ENCODE peak calls at places on chromosomes 11 and 22, in nine cellular contexts. One of them, this sample, is unnamed.

GRCh38 chr11:134702827-134703226 is 290.8 kb upstream of the B3GAT1 start:
- DNase-seq in A673: no peak
- DNase-seq in GM12865: no peak
- DNase-seq in NCI-H2081: no peak
- DNase-seq in small intestine: no peak
- DNase-seq in psoas muscle: no peak
- DNase-seq in activated naive CD4-positive, alpha-beta T cell: no peak
- DNase-seq in lower leg skin: peak; percentile 64
- DNase-seq in sigmoid colon: no peak
- DNase-seq in this sample: no peak

GRCh38 chr11:75196426-75196825 is 44.1 kb upstream of the TPBGL start:
- DNase-seq in GM12865: no peak
- DNase-seq in small intestine: no peak
- DNase-seq in A673: no peak
- DNase-seq in sigmoid colon: peak; percentile 46
- DNase-seq in NCI-H2081: no peak
- DNase-seq in activated naive CD4-positive, alpha-beta T cell: no peak
- DNase-seq in psoas muscle: no peak
- DNase-seq in lower leg skin: peak; percentile 70
- DNase-seq in this sample: no peak

GRCh38 chr11:120326228-120326627 is 1.1 kb downstream of the TLCD5 start:
- DNase-seq in lower leg skin: no peak
- DNase-seq in NCI-H2081: no peak
- DNase-seq in GM12865: no peak
- DNase-seq in sigmoid colon: no peak
- DNase-seq in small intestine: no peak
- DNase-seq in A673: no peak
- DNase-seq in psoas muscle: no peak
- DNase-seq in activated naive CD4-positive, alpha-beta T cell: no peak
- DNase-seq in this sample: no peak

GRCh38 chr22:23055448-23056179 is 14.7 kb upstream of the GNAZ start:
- DNase-seq in A673: no peak
- DNase-seq in NCI-H2081: no peak
- DNase-seq in sigmoid colon: no peak
- DNase-seq in small intestine: no peak
- DNase-seq in psoas muscle: no peak
- DNase-seq in lower leg skin: peak; percentile 48
- DNase-seq in GM12865: no peak
- DNase-seq in activated naive CD4-positive, alpha-beta T cell: no peak
- DNase-seq in this sample: no peak

GRCh38 chr11:90288207-90288821 is 65.5 kb upstream of the CHORDC1 start:
- DNase-seq in NCI-H2081: peak; percentile 25
- DNase-seq in GM12865: peak; percentile 23
- DNase-seq in small intestine: no peak
- DNase-seq in A673: peak; percentile 59
- DNase-seq in lower leg skin: no peak
- DNase-seq in sigmoid colon: no peak
- DNase-seq in activated naive CD4-positive, alpha-beta T cell: no peak
- DNase-seq in psoas muscle: no peak
- DNase-seq in this sample: no peak

GRCh38 chr11:1455763-1456060 is 30.9 kb downstream of the MOB2 start:
- DNase-seq in activated naive CD4-positive, alpha-beta T cell: no peak
- DNase-seq in psoas muscle: no peak
- DNase-seq in small intestine: no peak
- DNase-seq in A673: no peak
- DNase-seq in GM12865: no peak
- DNase-seq in NCI-H2081: no peak
- DNase-seq in lower leg skin: no peak
- DNase-seq in sigmoid colon: no peak
- DNase-seq in this sample: no peak

GRCh38 chr11:59144579-59145345 is 2.1 kb downstream of the FAM111A start:
- DNase-seq in sigmoid colon: peak; percentile 92
- DNase-seq in A673: peak; percentile 96
- DNase-seq in psoas muscle: peak; percentile 76
- DNase-seq in GM12865: peak; percentile 93
- DNase-seq in small intestine: peak; percentile 95
- DNase-seq in lower leg skin: peak; percentile 96
- DNase-seq in activated naive CD4-positive, alpha-beta T cell: peak; percentile 32
- DNase-seq in NCI-H2081: peak; percentile 90
- DNase-seq in this sample: peak; percentile 81

GRCh38 chr11:3340025-3340424 is 38.9 kb downstream of the ZNF195 start:
- DNase-seq in sigmoid colon: no peak
- DNase-seq in activated naive CD4-positive, alpha-beta T cell: no peak
- DNase-seq in psoas muscle: no peak
- DNase-seq in A673: no peak
- DNase-seq in GM12865: no peak
- DNase-seq in lower leg skin: no peak
- DNase-seq in small intestine: no peak
- DNase-seq in NCI-H2081: no peak
- DNase-seq in this sample: no peak

GRCh38 chr11:115664313-115664712 is 160.1 kb upstream of the CADM1 start:
- DNase-seq in A673: no peak
- DNase-seq in activated naive CD4-positive, alpha-beta T cell: no peak
- DNase-seq in lower leg skin: no peak
- DNase-seq in psoas muscle: no peak
- DNase-seq in sigmoid colon: no peak
- DNase-seq in GM12865: no peak
- DNase-seq in small intestine: no peak
- DNase-seq in NCI-H2081: no peak
- DNase-seq in this sample: no peak

GRCh38 chr11:66493124-66493523 is 12.9 kb downstream of the DPP3 start:
- DNase-seq in A673: no peak
- DNase-seq in small intestine: peak; percentile 75
- DNase-seq in lower leg skin: no peak
- DNase-seq in NCI-H2081: no peak
- DNase-seq in GM12865: no peak
- DNase-seq in psoas muscle: no peak
- DNase-seq in sigmoid colon: no peak
- DNase-seq in activated naive CD4-positive, alpha-beta T cell: no peak
- DNase-seq in this sample: no peak

GRCh38 chr22:38638734-38639133 is 17.5 kb downstream of the FAM227A start:
- DNase-seq in small intestine: no peak
- DNase-seq in A673: no peak
- DNase-seq in sigmoid colon: no peak
- DNase-seq in GM12865: no peak
- DNase-seq in NCI-H2081: no peak
- DNase-seq in psoas muscle: no peak
- DNase-seq in lower leg skin: no peak
- DNase-seq in activated naive CD4-positive, alpha-beta T cell: no peak
- DNase-seq in this sample: no peak